ENCODE peak calls at places on chromosomes 6 and 20, in six cellular contexts. U, Y, B, F, E and L are unnamed samples.

GRCh38 chr6:6699741-6700367 is 111.3 kb downstream of the LY86 start:
- DNase-seq in Y (peak; percentile 84), F (peak; percentile 97), U (peak; percentile 82), B (peak; percentile 90), E (peak; percentile 97), L (peak; percentile 77)

GRCh38 chr6:35146453-35146852 is 5.3 kb upstream of the TCP11 start:
- DNase-seq in F (peak; percentile 54), E (peak; percentile 69), B (peak; percentile 52), Y (no peak), U (peak; percentile 72), L (peak; percentile 59)

GRCh38 chr20:16260911-16261310 is 312.3 kb downstream of the KIF16B start:
- DNase-seq in U (no peak), B (no peak), E (no peak), Y (peak; percentile 46), F (no peak), L (no peak)

GRCh38 chr6:43355862-43356590 is 13.4 kb downstream of the ZNF318 start:
- DNase-seq in Y (no peak), E (peak; percentile 46), F (peak; percentile 31), U (no peak), B (no peak), L (no peak)

GRCh38 chr6:90184334-90185298 is 112.0 kb downstream of the BACH2 start:
- DNase-seq in Y (no peak), U (no peak), F (peak; percentile 22), E (peak; percentile 6), B (peak; percentile 75), L (no peak)

GRCh38 chr6:78909391-78909790 is 42.0 kb downstream of the IRAK1BP1 start:
- DNase-seq in F (peak; percentile 67), Y (peak; percentile 76), B (no peak), U (no peak), E (peak; percentile 56), L (no peak)

GRCh38 chr6:45920819-45921511 is 94.7 kb downstream of the CLIC5 start:
- DNase-seq in U (no peak), E (no peak), F (no peak), Y (no peak), B (no peak), L (no peak)

GRCh38 chr6:14540276-14540675 is 422.7 kb downstream of the CD83 start:
- DNase-seq in U (no peak), F (no peak), E (peak; percentile 10), B (peak; percentile 69), Y (no peak), L (no peak)

GRCh38 chr20:53656653-53657288 is 63.1 kb upstream of the ZNF217 start:
- DNase-seq in B (no peak), F (peak; percentile 72), E (peak; percentile 71), Y (peak; percentile 65), U (no peak), L (no peak)

GRCh38 chr6:163926642-163927041 is 512.1 kb downstream of the QKI start:
- DNase-seq in F (no peak), E (no peak), B (no peak), U (no peak), Y (no peak), L (no peak)

GRCh38 chr6:140320799-140321099 is 946.3 kb upstream of the CITED2 start:
- DNase-seq in U (no peak), E (no peak), B (no peak), Y (no peak), F (peak; percentile 6), L (no peak)

GRCh38 chr20:19789009-19789408 is 31.0 kb downstream of the RIN2 start:
- DNase-seq in B (no peak), Y (no peak), F (no peak), E (no peak), U (no peak), L (no peak)

GRCh38 chr6:159953091-159953581 is 15.7 kb upstream of the IGF2R start:
- DNase-seq in B (no peak), U (peak; percentile 43), E (peak; percentile 95), F (peak; percentile 96), Y (peak; percentile 68), L (peak; percentile 78)

GRCh38 chr6:16206595-16207037 is 31.8 kb upstream of the GMPR start:
- DNase-seq in U (no peak), B (peak; percentile 47), F (peak; percentile 85), E (peak; percentile 87), Y (peak; percentile 62), L (no peak)

GRCh38 chr6:146292506-146292905 is 251.1 kb upstream of the RAB32 start:
- DNase-seq in E (peak; percentile 8), U (no peak), B (no peak), Y (no peak), F (no peak), L (no peak)

GRCh38 chr20:52958206-52958605 is 14.0 kb upstream of the TSHZ2 start:
- DNase-seq in E (no peak), F (no peak), Y (no peak), B (no peak), U (no peak), L (no peak)

GRCh38 chr6:132734694-132735236 is 20.9 kb upstream of the VNN1 start:
- DNase-seq in B (no peak), U (no peak), Y (no peak), F (peak; percentile 78), E (peak; percentile 67), L (no peak)

GRCh38 chr6:31734703-31735500 is 1.4 kb downstream of the CLIC1 start:
- DNase-seq in F (peak; percentile 68), B (peak; percentile 72), Y (no peak), E (peak; percentile 62), U (peak; percentile 82), L (peak; percentile 60)

GRCh38 chr6:147774856-147775255 is 266.4 kb downstream of the SAMD5 start:
- DNase-seq in Y (no peak), U (no peak), F (peak; percentile 7), E (no peak), B (no peak), L (no peak)

GRCh38 chr6:1703091-1703855 is 93.6 kb downstream of the FOXC1 start:
- DNase-seq in U (no peak), E (no peak), Y (no peak), F (no peak), B (no peak), L (no peak)

GRCh38 chr6:1703923-1704322 is 94.2 kb downstream of the FOXC1 start:
- DNase-seq in Y (no peak), E (no peak), B (no peak), U (no peak), F (no peak), L (no peak)

GRCh38 chr6:1700283-1700967 is 90.7 kb downstream of the FOXC1 start:
- DNase-seq in E (no peak), F (no peak), U (no peak), B (no peak), Y (no peak), L (no peak)

GRCh38 chr6:1702580-1703051 is 92.9 kb downstream of the FOXC1 start:
- DNase-seq in B (no peak), E (no peak), Y (no peak), F (no peak), U (no peak), L (no peak)

DNA sequence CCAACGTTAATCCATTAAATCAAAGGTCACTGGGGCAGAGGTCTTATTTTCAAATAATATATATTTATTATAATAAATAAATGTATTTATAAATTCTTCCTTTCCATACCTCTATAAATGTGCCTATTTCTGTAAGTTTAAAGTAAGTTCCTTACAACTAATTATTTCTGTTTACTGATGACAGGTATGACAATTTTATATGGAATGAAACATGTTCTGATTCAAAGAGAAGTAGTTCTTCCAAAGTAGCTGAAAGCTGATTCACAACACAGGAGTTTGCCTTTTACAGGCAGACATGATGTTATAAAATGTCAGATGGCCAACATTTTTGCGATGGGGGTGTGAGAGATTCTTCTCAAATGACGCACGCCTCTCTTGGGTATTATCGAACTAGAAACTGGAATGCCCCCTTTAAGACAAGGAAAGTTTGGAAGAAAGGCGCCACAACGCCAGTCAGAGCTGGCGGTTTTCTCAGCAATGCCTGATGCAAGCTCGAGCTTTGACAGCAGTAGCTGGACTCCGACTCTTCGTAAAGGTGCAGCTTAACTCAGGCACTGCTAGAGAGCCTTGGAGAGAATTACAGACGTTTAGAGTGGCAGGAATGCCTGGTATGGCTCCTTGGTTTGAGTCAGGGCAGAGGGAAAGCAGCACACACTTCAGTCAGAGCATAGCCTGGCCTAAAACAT is 92.1 kb downstream of the FOXC1 start:
- DNase-seq in Y (peak; percentile 93), B (no peak), U (no peak), E (peak; percentile 90), F (peak; percentile 93), L (no peak)
- H3K4me3 ChIP-seq in Y (peak overlapping the region; percentile 8), B (no peak overlapping the region), U (no peak overlapping the region), E (peak overlapping the region; percentile 28), F (no peak overlapping the region), L (no peak overlapping the region)

DNA sequence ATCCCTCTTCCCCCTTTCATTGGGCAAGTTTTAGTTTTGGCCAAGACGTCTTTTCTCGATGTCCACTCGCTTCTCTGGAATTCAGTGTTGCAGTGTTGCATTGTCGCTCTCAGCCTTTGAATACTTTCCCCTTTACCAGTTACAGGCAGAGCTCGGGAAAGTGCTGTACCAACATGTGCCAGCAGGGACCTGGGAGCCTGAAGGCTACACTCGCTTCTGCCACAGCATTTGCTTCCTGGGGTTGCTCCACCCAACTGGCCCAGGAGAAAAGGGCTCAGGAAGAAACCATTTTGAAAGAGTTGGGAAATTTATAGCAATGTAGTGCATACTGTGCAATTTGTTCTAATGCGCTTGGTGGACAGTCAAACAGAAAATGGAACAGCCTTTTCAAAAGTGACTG is 78.6 kb downstream of the LINC00237 start:
- DNase-seq in F (no peak), U (no peak), E (no peak), Y (no peak), B (no peak), L (no peak)
- TF ChIP-seq CTCF in F (no peak), U (no peak), E (no peak), Y (no peak), B (peak; percentile 41), L (no peak)

GRCh38 chr6:70956191-70956450 is 739 bp downstream of the B3GAT2 start:
- DNase-seq in F (no peak), U (no peak), E (no peak), Y (no peak), B (no peak), L (no peak)
- H3K4me3 ChIP-seq in F (peak overlapping the region; percentile 35), U (no peak overlapping the region), E (peak overlapping the region; percentile 48), Y (peak overlapping the region; percentile 43), B (peak overlapping the region; percentile 8), L (peak overlapping the region; percentile 62)

GRCh38 chr6:106895703-106896040 is 78.9 kb downstream of the CD24 start:
- DNase-seq in Y (no peak), E (no peak), U (no peak), B (no peak), F (no peak), L (no peak)

GRCh38 chr6:106901062-106901461 is 73.5 kb downstream of the CD24 start:
- DNase-seq in E (no peak), U (no peak), Y (no peak), B (no peak), F (no peak), L (no peak)

GRCh38 chr6:106903299-106903698 is 71.2 kb downstream of the CD24 start:
- DNase-seq in U (no peak), Y (no peak), E (no peak), F (no peak), B (no peak), L (no peak)

GRCh38 chr6:106897580-106897979 is 76.9 kb downstream of the CD24 start:
- DNase-seq in U (no peak), B (no peak), Y (no peak), F (no peak), E (no peak), L (no peak)

DNA sequence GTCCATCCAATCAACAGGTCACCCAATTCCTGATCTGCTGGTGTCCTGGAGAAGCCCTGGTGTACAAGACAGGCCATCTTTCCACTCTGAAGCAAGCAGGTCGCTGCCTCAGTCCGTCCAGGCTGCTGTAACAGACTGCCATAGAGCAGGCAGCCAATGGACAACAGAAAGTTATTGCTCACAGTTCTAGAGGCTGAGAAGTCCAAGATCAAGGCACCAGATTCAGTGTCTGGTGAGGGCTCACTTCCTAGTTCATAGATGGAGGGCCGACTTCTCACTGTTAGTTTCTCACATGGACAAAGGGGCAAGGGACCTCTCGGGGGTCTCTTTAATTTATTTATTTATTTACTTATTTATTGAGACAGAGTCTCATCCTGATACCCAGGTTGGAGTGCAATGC is 74.8 kb downstream of the CD24 start:
- DNase-seq in Y (no peak), B (no peak), F (no peak), U (no peak), E (no peak), L (no peak)
- TF ChIP-seq CTCF in Y (no peak), B (no peak), F (no peak), U (no peak), E (no peak), L (no peak)